ENCODE peak calls at places on chromosome 19, in five cellular contexts. T is fibroblast of the aortic adventitia, X is pancreas, C is right lobe of liver, S is WERI-Rb-1. P is an unnamed sample.
A peak's percentile ranks its signal among the peaks of the same experiment; 100 is the strongest.

GRCh38 chr19:2097330-2098327 is 914 bp downstream of the IZUMO4 start:
- DNase-seq in T (no peak), X (peak; percentile 79), C (no peak), S (no peak), P (no peak)

GRCh38 chr19:19956431-19957075 is 55.8 kb downstream of the ZNF93 start:
- DNase-seq in T (no peak), X (no peak), C (no peak), S (peak; percentile 16), P (no peak)

GRCh38 chr19:15177269-15178116 is 23.3 kb downstream of the NOTCH3 start:
- DNase-seq in T (peak; percentile 60), X (peak; percentile 83), C (peak; percentile 83), S (peak; percentile 83), P (peak; percentile 80)

GRCh38 chr19:2089001-2089711 is 7.0 kb downstream of the MOB3A start:
- DNase-seq in T (no peak), X (no peak), C (no peak), S (no peak), P (no peak)

GRCh38 chr19:50003810-50004419 is 21.3 kb downstream of the VRK3 start:
- DNase-seq in T (peak; percentile 98), X (no peak), C (no peak), S (no peak), P (no peak)

GRCh38 chr19:15934332-15935078 is at the start of gene CYP4F11:
- DNase-seq in T (no peak), X (peak; percentile 60), C (peak; percentile 97), S (no peak), P (peak; percentile 94)

GRCh38 chr19:16325161-16325527 is 518 bp downstream of the KLF2 start:
- DNase-seq in T (no peak), X (no peak), C (peak; percentile 66), S (peak; percentile 55), P (peak; percentile 59)

GRCh38 chr19:35585844-35586243 is at the start of gene PMIS2:
- DNase-seq in T (no peak), X (no peak), C (no peak), S (peak; percentile 21), P (no peak)

GRCh38 chr19:35509861-35510625 is 3.4 kb downstream of the DMKN start:
- DNase-seq in T (peak; percentile 38), X (peak; percentile 93), C (peak; percentile 76), S (peak; percentile 81), P (peak; percentile 77)

GRCh38 chr19:34232566-34233481 is 21.5 kb upstream of the GARRE1 start:
- DNase-seq in T (peak; percentile 96), X (no peak), C (no peak), S (peak; percentile 53), P (no peak)

GRCh38 chr19:35592226-35592625 is 6.3 kb downstream of the PMIS2 start:
- DNase-seq in T (peak; percentile 65), X (peak; percentile 60), C (no peak), S (peak; percentile 29), P (no peak)

GRCh38 chr19:53140351-53140750 is 7.6 kb upstream of the ZNF415 start:
- DNase-seq in T (no peak), X (no peak), C (no peak), S (no peak), P (no peak)

GRCh38 chr19:46670874-46671273 is 9.9 kb upstream of the DACT3 start:
- DNase-seq in T (no peak), X (no peak), C (no peak), S (no peak), P (no peak)

GRCh38 chr19:5545984-5546383 is 21.8 kb downstream of the TINCR start:
- DNase-seq in T (no peak), X (no peak), C (no peak), S (no peak), P (no peak)

GRCh38 chr19:1813837-1814217 is 1.8 kb upstream of the ATP8B3 start:
- DNase-seq in T (no peak), X (no peak), C (no peak), S (no peak), P (no peak)

GRCh38 chr19:15576526-15577156 is 38.4 kb upstream of the CYP4F8 start:
- DNase-seq in T (no peak), X (no peak), C (peak; percentile 21), S (no peak), P (no peak)

GRCh38 chr19:39481229-39481545 is 549 bp downstream of the TIMM50 start:
- DNase-seq in T (no peak), X (no peak), C (no peak), S (no peak), P (no peak)

GRCh38 chr19:12453495-12453894 is 12.7 kb upstream of the ZNF443 start:
- DNase-seq in T (no peak), X (peak; percentile 18), C (no peak), S (no peak), P (no peak)

GRCh38 chr19:13665125-13665903 is 99.0 kb upstream of the MRI1 start:
- DNase-seq in T (no peak), X (no peak), C (no peak), S (no peak), P (peak; percentile 18)

GRCh38 chr19:35757231-35757748 is 461 bp upstream of the HSPB6 start:
- DNase-seq in T (peak; percentile 100), X (peak; percentile 73), C (peak; percentile 72), S (peak; percentile 60), P (peak; percentile 31)

GRCh38 chr19:12884926-12885748 is 1.9 kb downstream of the KLF1 start:
- DNase-seq in T (peak; percentile 22), X (peak; percentile 92), C (peak; percentile 73), S (peak; percentile 94), P (peak; percentile 89)

DNA sequence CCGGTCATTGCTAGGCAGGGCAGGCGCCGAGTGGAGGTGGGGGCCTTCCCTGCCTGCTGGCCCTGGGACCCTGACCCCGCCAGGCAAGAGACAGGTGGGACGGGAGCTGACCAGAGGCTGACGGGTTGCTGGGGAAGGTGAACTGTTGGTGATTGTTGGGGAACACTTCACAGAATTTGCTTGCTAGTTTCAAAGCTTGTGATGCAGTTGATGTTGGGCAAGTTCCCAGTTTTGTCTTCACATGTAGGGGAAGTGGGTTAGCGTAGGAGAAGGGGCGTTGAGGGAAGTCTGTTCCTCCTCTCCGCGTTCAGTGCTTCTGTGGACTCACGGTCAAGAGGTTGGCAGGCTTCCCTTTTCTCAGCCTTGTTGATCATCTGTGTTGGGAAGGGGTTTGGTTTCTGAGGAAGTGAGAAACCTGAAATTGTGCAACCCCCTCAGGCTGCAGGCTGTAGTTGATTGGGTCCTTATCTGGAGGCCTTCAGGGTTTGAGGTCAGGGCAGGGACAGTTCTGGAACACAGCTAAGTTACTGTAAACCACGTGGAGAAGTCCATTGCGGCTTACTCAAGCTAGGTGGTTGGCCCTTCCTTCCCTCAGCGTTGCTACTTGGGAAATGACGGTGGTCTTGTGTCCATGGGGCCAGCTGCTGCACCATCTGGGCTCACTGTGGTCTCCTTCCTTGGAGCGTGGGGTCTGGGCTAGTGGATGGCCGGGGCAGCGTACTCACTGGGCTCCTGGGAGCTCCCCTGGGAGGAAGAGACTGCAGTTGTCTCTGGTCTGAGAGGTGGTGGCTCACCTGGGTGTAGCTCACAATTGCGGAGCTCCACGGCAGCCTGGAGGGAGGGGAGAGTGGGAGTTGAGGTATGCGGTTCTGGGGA is 7.5 kb downstream of the RPS9 start:
- DNase-seq in T (peak; percentile 88), X (peak; percentile 81), C (peak; percentile 74), S (no peak), P (peak; percentile 62)
- TF ChIP-seq CTCF in T (no peak), X (no peak), C (no peak), S (no peak), P (no peak)

GRCh38 chr19:10566658-10567410 is 1.0 kb upstream of the KRI1 start:
- DNase-seq in T (no peak), X (no peak), C (no peak), S (no peak), P (peak; percentile 73)
- H3K4me3 ChIP-seq in T (peak overlapping the region; percentile 64), X (no peak overlapping the region), C (no peak overlapping the region), S (no peak overlapping the region), P (peak overlapping the region; percentile 66)

DNA sequence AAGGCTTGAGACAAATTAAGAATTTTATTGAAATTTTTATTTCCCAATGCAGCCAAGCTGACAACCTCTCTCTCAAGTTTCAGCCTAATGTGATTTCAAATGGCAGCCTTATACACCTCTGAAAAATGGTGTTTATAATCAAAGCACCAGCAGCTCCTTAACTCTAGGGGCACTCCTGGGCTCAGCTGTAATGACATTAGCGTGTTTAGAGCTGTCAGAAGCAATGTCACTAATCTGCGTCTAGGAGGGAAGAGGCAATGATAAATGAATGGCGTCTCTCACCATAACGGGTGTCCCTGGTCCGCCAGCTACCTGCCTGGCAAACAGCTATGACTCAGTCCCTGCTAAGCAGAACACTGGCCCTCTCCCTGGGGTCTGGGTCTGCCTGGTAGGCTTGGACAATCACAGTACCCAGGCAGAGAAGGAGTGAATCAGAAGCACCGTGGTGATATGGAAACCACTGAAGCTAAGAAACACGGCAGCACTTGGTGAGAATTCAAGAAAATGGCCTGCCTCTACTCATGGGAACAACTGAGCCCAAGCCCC is 131.8 kb upstream of the VSTM2B start:
- DNase-seq in T (no peak), X (no peak), C (no peak), S (no peak), P (no peak)
- TF ChIP-seq CTCF in T (no peak), X (no peak), C (no peak), S (peak; percentile 3), P (no peak)

GRCh38 chr19:782195-783043 is 14.8 kb upstream of the PTBP1 start:
- DNase-seq in T (peak; percentile 77), X (peak; percentile 58), C (no peak), S (no peak), P (no peak)

GRCh38 chr19:776549-776948 is 20.7 kb upstream of the PTBP1 start:
- DNase-seq in T (no peak), X (no peak), C (no peak), S (no peak), P (no peak)

GRCh38 chr19:781800-782194 is 15.5 kb upstream of the PTBP1 start:
- DNase-seq in T (no peak), X (no peak), C (no peak), S (no peak), P (no peak)

GRCh38 chr19:780935-781334 is 16.3 kb upstream of the PTBP1 start:
- DNase-seq in T (no peak), X (no peak), C (no peak), S (no peak), P (no peak)

DNA sequence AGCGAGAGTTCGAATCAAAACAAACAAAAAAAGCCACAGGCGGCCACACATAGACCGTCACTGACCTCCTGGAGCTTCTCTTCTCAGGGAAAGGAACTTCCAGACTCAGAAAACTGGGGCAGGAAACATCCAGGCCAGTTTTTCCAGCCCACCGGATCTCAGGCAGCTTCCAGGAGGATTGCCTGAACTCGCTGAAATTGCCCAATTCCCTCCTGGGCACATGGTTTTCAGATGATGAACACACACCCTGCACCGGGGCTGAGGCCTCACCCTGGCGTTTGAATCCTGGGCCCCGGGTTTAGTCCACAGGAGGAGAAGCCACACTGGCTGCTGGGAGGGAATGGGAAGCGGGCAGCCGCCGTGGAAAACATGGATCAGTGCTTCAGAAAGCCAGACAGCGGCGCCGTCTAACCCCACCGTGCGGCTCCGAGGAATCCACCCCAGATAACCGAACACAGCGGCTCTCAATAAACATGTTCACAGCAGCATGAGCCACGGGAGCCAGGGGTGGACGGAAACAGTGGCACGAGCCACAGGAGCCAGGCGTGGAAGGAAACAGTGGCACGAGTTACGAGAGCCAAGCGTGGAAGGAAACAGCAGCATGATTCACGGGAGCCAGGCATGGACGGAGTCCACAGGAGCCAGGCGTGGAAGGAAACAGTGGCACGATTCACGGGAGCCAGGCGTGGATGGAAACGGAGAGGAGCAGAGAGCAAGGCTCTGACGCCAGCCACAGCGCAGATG is 18.2 kb upstream of the PTBP1 start:
- DNase-seq in T (peak; percentile 96), X (no peak), C (peak; percentile 70), S (no peak), P (no peak)
- H3K4me3 ChIP-seq in T (no peak overlapping the region), X (no peak overlapping the region), C (no peak overlapping the region), S (no peak overlapping the region), P (no peak overlapping the region)